ENCODE peak calls at places on chromosome 5, in nine cellular contexts. One of them, this sample, is unnamed. For H3K36me3, the result is how much of the 10 kb centered on the place peaks cover.

GRCh38 chr5:29230526-29231050 is 1962.9 kb upstream of the CDH6 start:
- DNase-seq in heart right ventricle: no peak
- DNase-seq in tibial artery: no peak
- DNase-seq in adipocyte: no peak
- DNase-seq in heart left ventricle: no peak
- DNase-seq in CD8-positive, alpha-beta memory T cell: no peak
- DNase-seq in left ventricle myocardium inferior: no peak
- DNase-seq in brain microvascular endothelial cell: no peak
- DNase-seq in neural progenitor cell: peak
- DNase-seq in this sample: no peak

GRCh38 chr5:65625743-65626142 is 916 bp downstream of the SHLD3 start:
- DNase-seq in neural progenitor cell: no peak
- DNase-seq in heart right ventricle: no peak
- DNase-seq in tibial artery: no peak
- DNase-seq in CD8-positive, alpha-beta memory T cell: no peak
- DNase-seq in adipocyte: peak
- DNase-seq in left ventricle myocardium inferior: no peak
- DNase-seq in heart left ventricle: no peak
- DNase-seq in brain microvascular endothelial cell: no peak
- DNase-seq in this sample: no peak

GRCh38 chr5:176536132-176536901 is 885 bp downstream of the RNF44 start:
- DNase-seq in tibial artery: peak
- DNase-seq in left ventricle myocardium inferior: peak
- DNase-seq in neural progenitor cell: peak
- DNase-seq in brain microvascular endothelial cell: peak
- DNase-seq in CD8-positive, alpha-beta memory T cell: peak
- DNase-seq in heart left ventricle: peak
- DNase-seq in heart right ventricle: peak
- DNase-seq in adipocyte: peak
- DNase-seq in this sample: peak

GRCh38 chr5:16888694-16889124 is 47.4 kb downstream of the MYO10 start:
- DNase-seq in adipocyte: no peak
- DNase-seq in heart left ventricle: no peak
- DNase-seq in neural progenitor cell: no peak
- DNase-seq in heart right ventricle: no peak
- DNase-seq in left ventricle myocardium inferior: no peak
- DNase-seq in brain microvascular endothelial cell: peak
- DNase-seq in CD8-positive, alpha-beta memory T cell: no peak
- DNase-seq in tibial artery: no peak
- DNase-seq in this sample: no peak

GRCh38 chr5:135596788-135597187 is 18.0 kb upstream of the CXCL14 start:
- DNase-seq in heart right ventricle: no peak
- DNase-seq in tibial artery: no peak
- DNase-seq in adipocyte: no peak
- DNase-seq in heart left ventricle: no peak
- DNase-seq in neural progenitor cell: no peak
- DNase-seq in left ventricle myocardium inferior: no peak
- DNase-seq in brain microvascular endothelial cell: no peak
- DNase-seq in CD8-positive, alpha-beta memory T cell: no peak
- DNase-seq in this sample: no peak

GRCh38 chr5:1516615-1517601 is 6.9 kb downstream of the LPCAT1 start:
- DNase-seq in CD8-positive, alpha-beta memory T cell: no peak
- DNase-seq in brain microvascular endothelial cell: peak
- DNase-seq in neural progenitor cell: no peak
- DNase-seq in adipocyte: peak
- DNase-seq in heart right ventricle: no peak
- DNase-seq in left ventricle myocardium inferior: peak
- DNase-seq in tibial artery: peak
- DNase-seq in heart left ventricle: no peak
- DNase-seq in this sample: no peak

GRCh38 chr5:177967221-177967887 is 28.7 kb downstream of the PROP1 start:
- DNase-seq in heart right ventricle: no peak
- DNase-seq in tibial artery: no peak
- DNase-seq in CD8-positive, alpha-beta memory T cell: no peak
- DNase-seq in neural progenitor cell: no peak
- DNase-seq in brain microvascular endothelial cell: no peak
- DNase-seq in heart left ventricle: no peak
- DNase-seq in left ventricle myocardium inferior: no peak
- DNase-seq in adipocyte: no peak
- DNase-seq in this sample: no peak

GRCh38 chr5:1522601-1523479 is 920 bp downstream of the LPCAT1 start:
- DNase-seq in tibial artery: peak
- DNase-seq in neural progenitor cell: peak
- DNase-seq in left ventricle myocardium inferior: no peak
- DNase-seq in heart right ventricle: peak
- DNase-seq in adipocyte: peak
- DNase-seq in heart left ventricle: no peak
- DNase-seq in brain microvascular endothelial cell: no peak
- DNase-seq in CD8-positive, alpha-beta memory T cell: no peak
- DNase-seq in this sample: no peak

GRCh38 chr5:72241346-72242003 is 78.6 kb downstream of the MRPS27 start:
- DNase-seq in tibial artery: no peak
- DNase-seq in CD8-positive, alpha-beta memory T cell: no peak
- DNase-seq in heart left ventricle: no peak
- DNase-seq in heart right ventricle: no peak
- DNase-seq in brain microvascular endothelial cell: no peak
- DNase-seq in adipocyte: no peak
- DNase-seq in neural progenitor cell: peak
- DNase-seq in left ventricle myocardium inferior: no peak
- DNase-seq in this sample: no peak

GRCh38 chr5:28310696-28311095 is 1272.3 kb upstream of the CDH9 start:
- DNase-seq in tibial artery: no peak
- DNase-seq in heart left ventricle: no peak
- DNase-seq in left ventricle myocardium inferior: no peak
- DNase-seq in heart right ventricle: no peak
- DNase-seq in brain microvascular endothelial cell: no peak
- DNase-seq in neural progenitor cell: no peak
- DNase-seq in adipocyte: no peak
- DNase-seq in CD8-positive, alpha-beta memory T cell: no peak
- DNase-seq in this sample: no peak

GRCh38 chr5:6632324-6632930 is 417 bp downstream of the NSUN2 start:
- DNase-seq in adipocyte: peak
- DNase-seq in left ventricle myocardium inferior: no peak
- DNase-seq in brain microvascular endothelial cell: peak
- DNase-seq in tibial artery: peak
- DNase-seq in heart left ventricle: peak
- DNase-seq in CD8-positive, alpha-beta memory T cell: no peak
- DNase-seq in neural progenitor cell: no peak
- DNase-seq in heart right ventricle: peak
- DNase-seq in this sample: peak

GRCh38 chr5:92769986-92770385 is 811.0 kb downstream of the NR2F1-AS1 start:
- DNase-seq in brain microvascular endothelial cell: peak
- DNase-seq in left ventricle myocardium inferior: no peak
- DNase-seq in neural progenitor cell: no peak
- DNase-seq in heart right ventricle: no peak
- DNase-seq in adipocyte: peak
- DNase-seq in tibial artery: no peak
- DNase-seq in CD8-positive, alpha-beta memory T cell: no peak
- DNase-seq in heart left ventricle: no peak
- DNase-seq in this sample: no peak

GRCh38 chr5:176817369-176817841 is 7.0 kb downstream of the UNC5A start:
- DNase-seq in brain microvascular endothelial cell: no peak
- DNase-seq in heart left ventricle: no peak
- DNase-seq in heart right ventricle: no peak
- DNase-seq in adipocyte: peak
- DNase-seq in tibial artery: no peak
- DNase-seq in left ventricle myocardium inferior: no peak
- DNase-seq in neural progenitor cell: peak
- DNase-seq in CD8-positive, alpha-beta memory T cell: no peak
- DNase-seq in this sample: no peak

GRCh38 chr5:17343675-17344074 is 126.2 kb downstream of the BASP1 start:
- DNase-seq in tibial artery: no peak
- DNase-seq in heart right ventricle: no peak
- DNase-seq in adipocyte: peak
- DNase-seq in CD8-positive, alpha-beta memory T cell: no peak
- DNase-seq in left ventricle myocardium inferior: no peak
- DNase-seq in neural progenitor cell: no peak
- DNase-seq in brain microvascular endothelial cell: peak
- DNase-seq in heart left ventricle: no peak
- DNase-seq in this sample: no peak

GRCh38 chr5:167233507-167233906 is 1057.9 kb upstream of the WWC1 start:
- DNase-seq in tibial artery: no peak
- DNase-seq in brain microvascular endothelial cell: no peak
- DNase-seq in CD8-positive, alpha-beta memory T cell: no peak
- DNase-seq in adipocyte: peak
- DNase-seq in left ventricle myocardium inferior: no peak
- DNase-seq in neural progenitor cell: no peak
- DNase-seq in heart left ventricle: no peak
- DNase-seq in heart right ventricle: no peak
- DNase-seq in this sample: no peak

GRCh38 chr5:126867237-126867636 is 90.3 kb downstream of the LMNB1 start:
- DNase-seq in brain microvascular endothelial cell: no peak
- DNase-seq in adipocyte: no peak
- DNase-seq in heart right ventricle: no peak
- DNase-seq in CD8-positive, alpha-beta memory T cell: no peak
- DNase-seq in neural progenitor cell: no peak
- DNase-seq in tibial artery: no peak
- DNase-seq in heart left ventricle: no peak
- DNase-seq in left ventricle myocardium inferior: no peak
- DNase-seq in this sample: no peak

DNA sequence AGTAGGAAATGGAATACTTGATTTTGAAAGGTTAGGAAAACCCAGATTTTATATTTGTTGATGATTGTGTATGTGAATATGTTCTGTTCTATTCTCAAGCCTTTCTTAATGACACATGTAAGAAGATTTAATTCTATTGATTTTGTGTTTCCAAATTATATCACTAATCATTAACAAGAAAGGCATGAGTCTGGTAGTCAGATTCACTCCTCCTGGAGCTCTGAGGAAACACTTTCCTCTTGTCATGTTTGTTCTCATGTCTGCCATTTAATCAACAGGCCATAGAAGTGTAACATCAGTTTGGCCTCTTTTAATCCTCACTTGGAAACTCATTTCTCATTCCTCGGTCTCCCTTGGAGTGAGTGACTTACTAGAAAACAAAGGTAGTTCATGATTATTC is 40.6 kb upstream of the F2R start:
- DNase-seq in brain microvascular endothelial cell: no peak
- DNase-seq in adipocyte: no peak
- DNase-seq in left ventricle myocardium inferior: no peak
- DNase-seq in heart right ventricle: no peak
- DNase-seq in heart left ventricle: no peak
- DNase-seq in tibial artery: no peak
- DNase-seq in neural progenitor cell: no peak
- DNase-seq in CD8-positive, alpha-beta memory T cell: no peak
- DNase-seq in this sample: no peak
- H3K36me3 ChIP-seq in brain microvascular endothelial cell: under half
- H3K36me3 ChIP-seq in adipocyte: under half
- H3K36me3 ChIP-seq in left ventricle myocardium inferior: under half
- H3K36me3 ChIP-seq in heart right ventricle: under half
- H3K36me3 ChIP-seq in heart left ventricle: under half
- H3K36me3 ChIP-seq in tibial artery: under half
- H3K36me3 ChIP-seq in neural progenitor cell: under half
- H3K36me3 ChIP-seq in CD8-positive, alpha-beta memory T cell: under half
- H3K36me3 ChIP-seq in this sample: under half

GRCh38 chr5:57448751-57449150 is 33.9 kb downstream of the ACTBL2 start:
- DNase-seq in neural progenitor cell: peak
- DNase-seq in heart left ventricle: no peak
- DNase-seq in brain microvascular endothelial cell: no peak
- DNase-seq in heart right ventricle: no peak
- DNase-seq in adipocyte: no peak
- DNase-seq in left ventricle myocardium inferior: no peak
- DNase-seq in CD8-positive, alpha-beta memory T cell: no peak
- DNase-seq in tibial artery: no peak
- DNase-seq in this sample: no peak
- H3K36me3 ChIP-seq in neural progenitor cell: under half
- H3K36me3 ChIP-seq in heart left ventricle: under half
- H3K36me3 ChIP-seq in brain microvascular endothelial cell: under half
- H3K36me3 ChIP-seq in heart right ventricle: under half
- H3K36me3 ChIP-seq in adipocyte: under half
- H3K36me3 ChIP-seq in left ventricle myocardium inferior: under half
- H3K36me3 ChIP-seq in CD8-positive, alpha-beta memory T cell: under half
- H3K36me3 ChIP-seq in tibial artery: under half
- H3K36me3 ChIP-seq in this sample: under half

DNA sequence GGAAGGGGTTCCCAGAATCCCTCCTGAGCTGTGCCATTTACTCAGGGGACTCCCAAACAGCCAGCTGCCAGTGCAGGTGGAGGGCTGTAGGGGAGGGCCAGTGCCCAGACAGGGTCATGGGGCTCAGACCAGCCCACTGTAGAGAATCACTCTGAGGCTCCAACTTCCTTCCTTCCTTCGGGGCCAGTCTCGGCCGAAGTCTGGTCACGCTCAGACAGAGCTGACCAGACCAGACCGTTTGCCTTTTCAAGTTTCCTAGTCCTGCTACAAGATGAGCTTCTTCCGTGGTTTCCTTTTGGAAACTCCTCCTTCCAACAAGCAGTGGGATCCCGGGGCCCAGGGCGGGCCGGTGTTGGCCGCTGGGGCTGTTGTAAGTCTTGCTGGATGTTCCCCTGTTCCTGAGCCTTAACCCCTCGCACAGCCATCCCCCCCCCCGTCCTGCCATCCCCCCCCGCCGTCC is 52.6 kb downstream of the SAR1B start:
- DNase-seq in adipocyte: no peak
- DNase-seq in brain microvascular endothelial cell: no peak
- DNase-seq in tibial artery: no peak
- DNase-seq in left ventricle myocardium inferior: no peak
- DNase-seq in heart right ventricle: no peak
- DNase-seq in CD8-positive, alpha-beta memory T cell: no peak
- DNase-seq in neural progenitor cell: no peak
- DNase-seq in heart left ventricle: no peak
- DNase-seq in this sample: no peak
- H3K36me3 ChIP-seq in adipocyte: under half
- H3K36me3 ChIP-seq in brain microvascular endothelial cell: under half
- H3K36me3 ChIP-seq in tibial artery: under half
- H3K36me3 ChIP-seq in left ventricle myocardium inferior: under half
- H3K36me3 ChIP-seq in heart right ventricle: under half
- H3K36me3 ChIP-seq in CD8-positive, alpha-beta memory T cell: under half
- H3K36me3 ChIP-seq in neural progenitor cell: under half
- H3K36me3 ChIP-seq in heart left ventricle: half or more
- H3K36me3 ChIP-seq in this sample: under half

DNA sequence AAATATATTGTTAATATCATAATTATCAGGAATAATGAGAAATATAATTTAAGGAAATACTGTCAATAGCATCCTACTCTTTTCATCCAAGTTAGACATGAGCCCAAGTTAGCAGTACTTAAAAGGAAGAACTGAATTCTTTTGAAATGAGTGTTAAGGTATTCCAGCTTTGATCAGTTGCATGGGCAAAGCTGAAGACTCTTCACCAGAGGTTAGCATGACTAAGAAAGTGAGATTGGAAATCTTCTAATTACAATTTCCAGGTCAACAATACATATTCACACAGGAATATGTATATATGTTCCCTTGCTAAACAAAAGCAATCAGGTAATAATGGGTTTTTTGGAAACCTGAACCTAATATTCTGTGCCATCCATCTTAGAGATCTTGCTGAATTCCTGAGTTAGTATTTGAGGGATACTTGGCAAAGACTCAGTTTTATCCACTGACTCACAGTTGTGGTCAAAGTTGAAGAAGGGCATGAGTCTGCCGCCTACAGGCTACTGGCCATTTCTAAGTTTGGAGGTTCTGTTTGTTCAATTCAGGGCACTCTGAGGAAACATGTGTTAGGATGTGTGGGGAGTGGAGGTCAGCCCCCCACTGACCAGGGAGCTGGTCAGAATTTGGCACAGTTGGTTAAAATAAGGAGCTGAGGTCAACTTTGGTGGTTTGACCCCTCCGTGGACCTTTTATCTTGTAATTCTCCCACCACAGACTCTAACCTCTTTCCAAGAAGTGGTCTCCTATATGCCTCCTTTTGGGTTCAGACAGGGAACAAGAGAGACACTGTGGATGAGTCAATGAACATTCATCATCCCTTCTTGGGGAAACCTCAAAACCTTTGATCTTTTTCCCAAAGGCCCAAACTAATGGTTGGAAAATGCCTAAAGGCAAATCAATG is 118.3 kb downstream of the PIK3R1 start:
- DNase-seq in adipocyte: peak
- DNase-seq in CD8-positive, alpha-beta memory T cell: no peak
- DNase-seq in neural progenitor cell: no peak
- DNase-seq in brain microvascular endothelial cell: peak
- DNase-seq in left ventricle myocardium inferior: no peak
- DNase-seq in tibial artery: no peak
- DNase-seq in heart left ventricle: no peak
- DNase-seq in heart right ventricle: no peak
- DNase-seq in this sample: no peak
- H3K36me3 ChIP-seq in adipocyte: under half
- H3K36me3 ChIP-seq in CD8-positive, alpha-beta memory T cell: under half
- H3K36me3 ChIP-seq in neural progenitor cell: under half
- H3K36me3 ChIP-seq in brain microvascular endothelial cell: under half
- H3K36me3 ChIP-seq in left ventricle myocardium inferior: under half
- H3K36me3 ChIP-seq in tibial artery: under half
- H3K36me3 ChIP-seq in heart left ventricle: under half
- H3K36me3 ChIP-seq in heart right ventricle: under half
- H3K36me3 ChIP-seq in this sample: under half

This sample was measured in HAP-1.